ENCODE peak calls at places on chromosome 15, in five cellular contexts. H is heart right ventricle, D is WERI-Rb-1, A is aorta, U is fibroblast of lung. Q is an unnamed sample.
A peak's percentile ranks its signal among the peaks of the same experiment; 100 is the strongest.

GRCh38 chr15:27989838-27990237 is 109.3 kb downstream of the OCA2 start:
- DNase-seq in D (no peak), A (no peak), U (no peak), H (no peak), Q (no peak)

GRCh38 chr15:58534556-58534955 is 102.8 kb downstream of the LIPC start:
- DNase-seq in U (no peak), D (no peak), A (no peak), H (no peak), Q (peak; percentile 62)

GRCh38 chr15:84731774-84732173 is 15.8 kb upstream of the SEC11A start:
- DNase-seq in A (no peak), D (no peak), U (peak; percentile 96), H (no peak), Q (no peak)

GRCh38 chr15:76335129-76335850 is 1.3 kb upstream of the ISL2 start:
- DNase-seq in D (peak; percentile 15), U (no peak), H (no peak), A (no peak), Q (peak; percentile 34)

GRCh38 chr15:61315471-61315870 is 86.4 kb upstream of the RORA start:
- DNase-seq in U (no peak), D (no peak), A (no peak), H (no peak), Q (no peak)

GRCh38 chr15:77569647-77570186 is 63.0 kb downstream of the LINGO1 start:
- DNase-seq in U (no peak), A (no peak), H (no peak), D (peak; percentile 61), Q (no peak)

GRCh38 chr15:83656943-83657528 is 3.1 kb downstream of the ADAMTSL3 start:
- DNase-seq in U (no peak), D (no peak), H (no peak), A (no peak), Q (no peak)

GRCh38 chr15:78841891-78842290 is 30.6 kb upstream of the ADAMTS7 start:
- DNase-seq in H (no peak), U (no peak), A (no peak), D (no peak), Q (no peak)

GRCh38 chr15:64678126-64678819 is 97.1 kb downstream of the RBPMS2 start:
- DNase-seq in U (no peak), A (no peak), D (no peak), H (no peak), Q (no peak)

GRCh38 chr15:40092416-40093223 is 16.1 kb downstream of the BMF start:
- DNase-seq in D (peak; percentile 74), U (peak; percentile 81), H (peak; percentile 69), A (peak; percentile 77), Q (no peak)

GRCh38 chr15:69934607-69935006 is 163.1 kb downstream of the TLE3 start:
- DNase-seq in D (no peak), H (no peak), A (no peak), U (no peak), Q (no peak)

GRCh38 chr15:65305776-65306175 is 1.3 kb downstream of the RNU5B-1 start:
- DNase-seq in U (no peak), A (no peak), D (no peak), H (no peak), Q (peak; percentile 16)

GRCh38 chr15:95018888-95019545 is 787.7 kb downstream of the MCTP2 start:
- DNase-seq in D (no peak), U (peak; percentile 92), A (no peak), H (no peak), Q (peak; percentile 19)

GRCh38 chr15:32657198-32657886 is 15.8 kb downstream of the SCG5 start:
- DNase-seq in H (no peak), D (no peak), A (no peak), U (no peak), Q (no peak)

GRCh38 chr15:93305306-93305705 is 216.3 kb upstream of the RGMA start:
- DNase-seq in U (no peak), A (no peak), D (no peak), H (no peak), Q (no peak)

GRCh38 chr15:76863123-76863522 is 42.0 kb downstream of the SCAPER start:
- DNase-seq in D (no peak), H (no peak), U (no peak), A (no peak), Q (no peak)

GRCh38 chr15:53346583-53346982 is 412.9 kb downstream of the WDR72 start:
- DNase-seq in D (no peak), H (no peak), A (no peak), U (no peak), Q (no peak)

GRCh38 chr15:20349774-20350498 is 191.7 kb downstream of the GOLGA6L6 start:
- DNase-seq in U (no peak), A (peak; percentile 50), H (no peak), D (no peak), Q (no peak)

GRCh38 chr15:25060996-25061620 is 106.3 kb downstream of the SNRPN start:
- DNase-seq in H (no peak), A (no peak), D (no peak), U (no peak), Q (no peak)

GRCh38 chr15:44836094-44836493 is 99.8 kb downstream of the TRIM69 start:
- DNase-seq in A (no peak), D (no peak), U (peak; percentile 4), H (no peak), Q (no peak)

GRCh38 chr15:101168898-101169297 is 83.0 kb downstream of the CHSY1 start:
- DNase-seq in U (no peak), H (no peak), D (no peak), A (no peak), Q (no peak)

GRCh38 chr15:29089731-29090616 is 179.6 kb downstream of the NSMCE3 start:
- DNase-seq in H (no peak), A (peak; percentile 32), D (no peak), U (peak; percentile 21), Q (peak; percentile 65)

GRCh38 chr15:74141591-74141990 is 11.2 kb downstream of the ISLR2 start:
- DNase-seq in H (no peak), U (peak; percentile 19), A (no peak), D (no peak), Q (no peak)

GRCh38 chr15:19987389-19988048 is 554.1 kb downstream of the GOLGA6L6 start:
- DNase-seq in H (no peak), U (no peak), D (peak; percentile 69), A (no peak), Q (no peak)

GRCh38 chr15:80585544-80586018 is 109.5 kb upstream of the ABHD17C start:
- DNase-seq in H (no peak), D (peak; percentile 37), U (no peak), A (no peak), Q (no peak)

GRCh38 chr15:43463998-43464397 is 29.0 kb downstream of the TP53BP1 start:
- DNase-seq in U (no peak), D (no peak), A (no peak), H (no peak), Q (no peak)

GRCh38 chr15:63715818-63716217 is 117.9 kb downstream of the HERC1 start:
- DNase-seq in A (no peak), U (peak; percentile 32), D (no peak), H (no peak), Q (no peak)

GRCh38 chr15:100926971-100927756 is 8.0 kb downstream of the LRRK1 start:
- DNase-seq in U (no peak), A (no peak), H (no peak), D (no peak), Q (peak; percentile 32)

GRCh38 chr15:85316244-85316934 is 64.0 kb upstream of the AKAP13 start:
- DNase-seq in A (no peak), U (peak; percentile 65), H (no peak), D (no peak), Q (no peak)

GRCh38 chr15:61053401-61053800 is 175.7 kb downstream of the RORA start:
- DNase-seq in U (no peak), D (no peak), A (no peak), H (no peak), Q (no peak)

GRCh38 chr15:38069506-38069905 is 135.1 kb downstream of the TMCO5A start:
- DNase-seq in U (peak; percentile 91), D (no peak), A (peak; percentile 50), H (no peak), Q (peak; percentile 53)

GRCh38 chr15:46556559-46556958 is 921.7 kb downstream of the SQOR start:
- DNase-seq in A (no peak), U (no peak), D (no peak), H (no peak), Q (no peak)
- H3K9me3 ChIP-seq in A (peaks cover 1% of the 10 kb centered on the region), U (no peaks in the 10 kb centered on the region), D (no peaks in the 10 kb centered on the region), H (no peaks in the 10 kb centered on the region), Q (no peaks in the 10 kb centered on the region)

GRCh38 chr15:89513284-89513683 is 16.9 kb upstream of the RHCG start:
- DNase-seq in U (no peak), D (no peak), A (no peak), H (no peak), Q (no peak)
- H3K27ac ChIP-seq in U (no peak overlapping the region), D (no peak overlapping the region), A (no peak overlapping the region), H (no peak overlapping the region), Q (no peak overlapping the region)

GRCh38 chr15:87589134-87589533 is 667.4 kb downstream of the NTRK3 start:
- DNase-seq in A (no peak), H (no peak), D (no peak), U (no peak), Q (no peak)

GRCh38 chr15:87591521-87591920 is 665.0 kb downstream of the NTRK3 start:
- DNase-seq in D (peak; percentile 8), H (no peak), U (no peak), A (no peak), Q (no peak)

DNA sequence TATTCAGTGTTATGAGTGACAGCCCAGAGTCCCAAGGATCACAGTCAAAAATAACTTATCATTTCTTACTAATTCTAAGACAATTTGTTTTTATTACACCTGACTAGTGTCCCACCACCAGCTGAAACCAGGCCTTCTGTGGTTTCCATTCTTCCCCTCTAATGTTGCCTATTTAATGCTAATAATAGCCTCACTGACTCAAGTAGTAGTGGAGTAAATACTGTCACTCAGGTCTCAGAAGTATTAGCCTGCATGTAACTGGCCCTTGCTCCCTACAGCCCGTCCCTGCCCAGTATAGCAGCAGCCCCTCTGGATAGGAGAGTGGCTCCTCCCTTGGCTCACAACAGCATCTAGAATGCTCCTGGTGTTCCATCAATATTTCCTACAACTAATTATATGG is 665.5 kb downstream of the NTRK3 start:
- DNase-seq in H (no peak), A (no peak), D (no peak), U (no peak), Q (no peak)
- H3K9me3 ChIP-seq in H (no peaks in the 10 kb centered on the region), A (no peaks in the 10 kb centered on the region), D (no peaks in the 10 kb centered on the region), U (no peaks in the 10 kb centered on the region), Q (no peaks in the 10 kb centered on the region)

GRCh38 chr15:68676011-68676605 is 97.3 kb downstream of the CORO2B start:
- DNase-seq in D (no peak), U (peak; percentile 15), H (no peak), A (no peak), Q (no peak)

GRCh38 chr15:68676926-68677325 is 98.1 kb downstream of the CORO2B start:
- DNase-seq in A (no peak), H (no peak), U (no peak), D (no peak), Q (no peak)

GRCh38 chr15:68678746-68679145 is 100.0 kb downstream of the CORO2B start:
- DNase-seq in A (no peak), U (no peak), H (no peak), D (no peak), Q (no peak)

GRCh38 chr15:68679161-68679560 is 100.4 kb downstream of the CORO2B start:
- DNase-seq in D (no peak), A (no peak), U (no peak), H (no peak), Q (no peak)

DNA sequence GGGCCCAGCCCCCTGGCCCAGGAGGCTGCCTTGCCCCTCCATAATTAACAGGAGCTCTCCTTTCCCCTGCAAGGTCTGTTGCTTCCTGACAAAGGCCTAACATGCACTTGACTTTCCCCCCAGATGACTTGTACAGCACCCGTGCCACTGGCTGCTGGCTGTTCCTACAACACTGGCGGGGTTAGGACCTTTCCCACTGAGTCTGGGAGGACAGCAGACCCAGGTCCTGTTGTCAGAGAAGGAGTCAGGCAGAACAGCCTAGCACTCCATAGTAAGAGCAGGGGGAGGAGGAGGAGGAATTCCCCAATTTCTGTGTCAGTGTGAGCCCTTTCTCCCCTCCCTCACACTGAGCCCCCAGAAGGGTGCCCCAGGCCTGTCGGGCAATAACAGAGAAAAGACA is 99.2 kb downstream of the CORO2B start:
- DNase-seq in A (no peak), H (no peak), D (no peak), U (no peak), Q (no peak)
- H3K27ac ChIP-seq in A (no peak overlapping the region), H (no peak overlapping the region), D (peak overlapping the region; percentile 79), U (no peak overlapping the region), Q (no peak overlapping the region)

Q was measured in SJSA1.